ENCODE peak calls at places on chromosome 18, in eight cellular contexts. P, R, S, D, N, F, W and M are unnamed samples.

GRCh38 chr18:69216390-69216789 is 184.3 kb upstream of the DOK6 start:
- DNase-seq in R (no peak), W (no peak), D (no peak), F (no peak), N (no peak), P (no peak), S (no peak), M (no peak)

GRCh38 chr18:77065221-77065981 is 67.2 kb downstream of the MBP start:
- DNase-seq in F (peak), P (peak), S (peak), N (peak), D (peak), W (peak), R (peak), M (peak)

GRCh38 chr18:36851202-36851590 is 22.3 kb downstream of the KIAA1328 start:
- DNase-seq in W (no peak), F (no peak), S (no peak), N (no peak), D (no peak), R (no peak), P (no peak), M (no peak)

GRCh38 chr18:154151-154550 is 4.2 kb upstream of the USP14 start:
- DNase-seq in P (no peak), D (no peak), W (no peak), F (peak), N (no peak), S (peak), R (no peak), M (no peak)

GRCh38 chr18:24368749-24369148 is 28.9 kb downstream of the OSBPL1A start:
- DNase-seq in N (no peak), F (no peak), S (peak), W (no peak), P (no peak), D (no peak), R (no peak), M (no peak)

GRCh38 chr18:13258792-13259385 is 40.3 kb downstream of the LDLRAD4 start:
- DNase-seq in F (no peak), P (no peak), D (no peak), N (no peak), R (no peak), S (no peak), W (no peak), M (no peak)

GRCh38 chr18:46759885-46760284 is 3.0 kb upstream of the ST8SIA5 start:
- DNase-seq in S (no peak), N (no peak), W (no peak), P (no peak), F (no peak), R (no peak), D (no peak), M (peak)

GRCh38 chr18:49224130-49224529 is 236.3 kb downstream of the DYM start:
- DNase-seq in N (no peak), F (no peak), D (no peak), S (no peak), W (no peak), R (no peak), P (no peak), M (no peak)

GRCh38 chr18:22829781-22830180 is 103.3 kb upstream of the RBBP8 start:
- DNase-seq in P (no peak), N (no peak), R (no peak), F (no peak), S (no peak), W (no peak), D (no peak), M (no peak)

GRCh38 chr18:22900558-22901183 is 32.5 kb upstream of the RBBP8 start:
- DNase-seq in P (peak), S (peak), W (no peak), N (no peak), D (no peak), F (no peak), R (no peak), M (no peak)

GRCh38 chr18:48949051-48949605 is 1.6 kb downstream of the SMAD7 start:
- DNase-seq in R (no peak), N (no peak), S (no peak), P (peak), D (no peak), F (peak), W (no peak), M (peak)

GRCh38 chr18:22563098-22563707 is 145.5 kb upstream of the CTAGE1 start:
- DNase-seq in D (peak), R (peak), N (peak), F (peak), S (peak), P (no peak), W (peak), M (peak)

GRCh38 chr18:8870528-8870927 is 165.2 kb downstream of the MTCL1 start:
- DNase-seq in S (no peak), W (no peak), N (no peak), R (no peak), P (no peak), D (no peak), F (peak), M (no peak)

GRCh38 chr18:53796042-53796729 is 428.3 kb downstream of the MBD2 start:
- DNase-seq in R (no peak), W (peak), S (peak), N (peak), F (peak), D (no peak), P (no peak), M (no peak)

GRCh38 chr18:76557026-76557575 is 62.1 kb upstream of the ZNF516 start:
- DNase-seq in R (no peak), S (peak), N (no peak), W (no peak), P (no peak), D (no peak), F (no peak), M (no peak)

GRCh38 chr18:32930695-32931301 is 158.0 kb upstream of the KLHL14 start:
- DNase-seq in D (peak), F (no peak), S (peak), N (peak), P (no peak), R (no peak), W (no peak), M (no peak)

GRCh38 chr18:23204589-23205235 is 69.4 kb downstream of the CABLES1 start:
- DNase-seq in F (no peak), D (no peak), S (no peak), P (no peak), R (no peak), N (no peak), W (peak), M (no peak)

GRCh38 chr18:68449292-68449691 is 265.6 kb downstream of the TMX3 start:
- DNase-seq in W (peak), D (no peak), F (peak), P (no peak), S (peak), N (peak), R (no peak), M (no peak)

GRCh38 chr18:3966985-3967856 is 487.9 kb downstream of the DLGAP1 start:
- DNase-seq in W (no peak), N (peak), D (peak), F (peak), P (no peak), S (peak), R (no peak), M (no peak)

GRCh38 chr18:65671621-65672415 is 79.0 kb upstream of the CDH7 start:
- DNase-seq in W (no peak), P (no peak), N (no peak), D (no peak), S (no peak), F (no peak), R (no peak), M (no peak)

GRCh38 chr18:24868331-24868730 is 407.9 kb downstream of the HRH4 start:
- DNase-seq in P (no peak), D (no peak), S (peak), N (no peak), F (no peak), W (no peak), R (no peak), M (no peak)

GRCh38 chr18:6039055-6039454 is 143.7 kb upstream of the TMEM200C start:
- DNase-seq in S (peak), F (no peak), D (no peak), P (no peak), W (no peak), N (no peak), R (no peak), M (no peak)

GRCh38 chr18:64026350-64026749 is 56.5 kb downstream of the SERPINB8 start:
- DNase-seq in S (no peak), N (no peak), R (no peak), D (no peak), P (no peak), W (no peak), F (no peak), M (no peak)

GRCh38 chr18:43001821-43002220 is 113.7 kb downstream of the RIT2 start:
- DNase-seq in D (no peak), P (no peak), R (no peak), F (no peak), N (no peak), W (no peak), S (peak), M (no peak)

GRCh38 chr18:6650063-6650462 is 79.5 kb upstream of the ARHGAP28 start:
- DNase-seq in S (no peak), N (no peak), P (no peak), F (no peak), R (no peak), D (no peak), W (no peak), M (no peak)

GRCh38 chr18:3872651-3873050 is 422.7 kb downstream of the TGIF1 start:
- DNase-seq in P (no peak), N (no peak), D (no peak), R (no peak), W (no peak), S (no peak), F (no peak), M (no peak)

GRCh38 chr18:76505611-76506010 is 10.6 kb upstream of the ZNF516 start:
- DNase-seq in R (no peak), F (no peak), N (no peak), S (no peak), W (no peak), D (no peak), P (no peak), M (no peak)

GRCh38 chr18:68549257-68549871 is 165.5 kb downstream of the TMX3 start:
- DNase-seq in R (no peak), F (peak), N (peak), P (no peak), D (no peak), W (peak), S (peak), M (no peak)

GRCh38 chr18:46916551-46917107 is 678 bp downstream of the PIAS2 start:
- DNase-seq in W (peak), F (peak), R (peak), N (peak), D (peak), S (peak), P (no peak), M (no peak)

GRCh38 chr18:24735504-24736243 is 275.2 kb downstream of the HRH4 start:
- DNase-seq in F (no peak), R (no peak), S (no peak), P (no peak), W (no peak), D (no peak), N (no peak), M (no peak)

GRCh38 chr18:24704921-24705620 is 244.6 kb downstream of the HRH4 start:
- DNase-seq in S (peak), F (peak), W (no peak), N (peak), R (no peak), D (no peak), P (no peak), M (no peak)

GRCh38 chr18:51857989-51858388 is 482.0 kb upstream of the DCC start:
- DNase-seq in D (no peak), P (no peak), F (no peak), N (no peak), S (no peak), R (no peak), W (no peak), M (no peak)

GRCh38 chr18:75208836-75209128 is 157 bp downstream of the PTGR3 start:
- DNase-seq in S (no peak), D (no peak), F (no peak), N (no peak), W (no peak), R (no peak), P (peak), M (no peak)

GRCh38 chr18:55694291-55694690 is 106.3 kb upstream of the TCF4 start:
- DNase-seq in W (no peak), F (no peak), R (no peak), N (peak), D (no peak), S (peak), P (no peak), M (no peak)